ENCODE peak calls at places on chromosomes 4 and X, in seven cellular contexts. J, L, C, K, Z, E and B are unnamed samples.

GRCh38 chrX:45540181-45540580 is 339.5 kb upstream of the DIPK2B start:
- DNase-seq in J (no peak), L (no peak), C (peak), K (no peak), Z (no peak), E (no peak), B (no peak)

GRCh38 chrX:130682990-130683389 is 220.0 kb downstream of the ENOX2 start:
- DNase-seq in J (no peak), L (peak), C (peak), K (no peak), Z (no peak), E (no peak), B (no peak)

GRCh38 chr4:60463846-60464502 is 736.2 kb upstream of the ADGRL3 start:
- DNase-seq in J (no peak), L (peak), C (no peak), K (no peak), Z (no peak), E (no peak), B (no peak)

GRCh38 chrX:134604701-134605271 is 53.5 kb downstream of the PLAC1 start:
- DNase-seq in J (peak), L (peak), C (no peak), K (no peak), Z (no peak), E (no peak), B (no peak)

GRCh38 chrX:4379071-4379470 is 665.6 kb upstream of the PRKX start:
- DNase-seq in J (peak), L (no peak), C (no peak), K (no peak), Z (no peak), E (no peak), B (no peak)

GRCh38 chr4:3044812-3045499 is 29.4 kb downstream of the HTT-AS start:
- DNase-seq in J (no peak), L (no peak), C (no peak), K (no peak), Z (no peak), E (no peak), B (no peak)

GRCh38 chrX:50697691-50698090 is 116.3 kb downstream of the SHROOM4 start:
- DNase-seq in J (peak), L (peak), C (peak), K (peak), Z (no peak), E (no peak), B (no peak)

GRCh38 chrX:13937370-13938052 is 92.2 kb downstream of the GEMIN8 start:
- DNase-seq in J (no peak), L (peak), C (peak), K (peak), Z (no peak), E (no peak), B (no peak)

GRCh38 chr4:183200453-183200852 is 101.4 kb downstream of the WWC2 start:
- DNase-seq in J (no peak), L (peak), C (peak), K (peak), Z (peak), E (peak), B (no peak)

GRCh38 chrX:31126205-31126604 is 54.4 kb upstream of the FTHL17 start:
- DNase-seq in J (no peak), L (peak), C (peak), K (no peak), Z (no peak), E (no peak), B (no peak)

GRCh38 chrX:274904-275475 is 6.2 kb upstream of the PLCXD1 start:
- DNase-seq in J (peak), L (peak), C (no peak), K (no peak), Z (peak), E (peak), B (no peak)

GRCh38 chr4:41882622-41883347 is 52.4 kb upstream of the TMEM33 start:
- DNase-seq in J (peak), L (peak), C (no peak), K (no peak), Z (peak), E (no peak), B (no peak)

GRCh38 chrX:133444196-133444595 is 28.9 kb upstream of the GPC4 start:
- DNase-seq in J (no peak), L (no peak), C (no peak), K (no peak), Z (no peak), E (no peak), B (no peak)

GRCh38 chr4:116603096-116603495 is 482.3 kb downstream of the TRAM1L1 start:
- DNase-seq in J (no peak), L (no peak), C (no peak), K (no peak), Z (no peak), E (no peak), B (no peak)

GRCh38 chr4:102525099-102525498 is 23.9 kb downstream of the NFKB1 start:
- DNase-seq in J (no peak), L (peak), C (no peak), K (no peak), Z (no peak), E (no peak), B (no peak)

GRCh38 chrX:38305971-38306370 is 21.3 kb downstream of the RPGR start:
- DNase-seq in J (peak), L (peak), C (no peak), K (no peak), Z (no peak), E (no peak), B (no peak)

GRCh38 chrX:49198540-49199314 is 1.3 kb downstream of the SYP start:
- DNase-seq in J (no peak), L (no peak), C (no peak), K (no peak), Z (no peak), E (no peak), B (no peak)

GRCh38 chr4:121360496-121360895 is 20.3 kb downstream of the QRFPR start:
- DNase-seq in J (no peak), L (peak), C (no peak), K (no peak), Z (no peak), E (no peak), B (no peak)

GRCh38 chr4:47213971-47214370 is 182.6 kb downstream of the GABRB1 start:
- DNase-seq in J (peak), L (peak), C (peak), K (peak), Z (no peak), E (no peak), B (no peak)

GRCh38 chr4:177127658-177128057 is 182.0 kb upstream of the NEIL3 start:
- DNase-seq in J (no peak), L (peak), C (peak), K (no peak), Z (no peak), E (no peak), B (no peak)

GRCh38 chrX:16394290-16394689 is 227.0 kb downstream of the MAGEB17 start:
- DNase-seq in J (no peak), L (peak), C (no peak), K (no peak), Z (no peak), E (no peak), B (no peak)

GRCh38 chrX:57752866-57753265 is 72.8 kb upstream of the NLRP2B start:
- DNase-seq in J (no peak), L (no peak), C (no peak), K (no peak), Z (no peak), E (no peak), B (no peak)

GRCh38 chrX:103825881-103826280 is 6.2 kb downstream of the RAB9B start:
- DNase-seq in J (no peak), L (no peak), C (no peak), K (no peak), Z (no peak), E (no peak), B (no peak)

GRCh38 chr4:71257761-71258160 is 81.1 kb upstream of the SLC4A4 start:
- DNase-seq in J (no peak), L (no peak), C (no peak), K (no peak), Z (no peak), E (no peak), B (no peak)

GRCh38 chrX:15601932-15602331 is 1.2 kb upstream of the ACE2 start:
- DNase-seq in J (peak), L (no peak), C (no peak), K (no peak), Z (no peak), E (no peak), B (no peak)

GRCh38 chrX:81259714-81260395 is 58.0 kb downstream of the SH3BGRL start:
- DNase-seq in J (no peak), L (peak), C (peak), K (no peak), Z (no peak), E (no peak), B (no peak)

GRCh38 chr4:116357758-116358157 is 727.6 kb downstream of the TRAM1L1 start:
- DNase-seq in J (peak), L (peak), C (peak), K (no peak), Z (no peak), E (no peak), B (no peak)

GRCh38 chr4:183469936-183470335 is 25.5 kb downstream of the CDKN2AIP start:
- DNase-seq in J (no peak), L (no peak), C (peak), K (no peak), Z (no peak), E (no peak), B (no peak)

GRCh38 chrX:70470850-70471289 is 26.2 kb downstream of the DLG3 start:
- DNase-seq in J (no peak), L (no peak), C (peak), K (no peak), Z (no peak), E (no peak), B (no peak)

GRCh38 chr4:105843941-105844340 is 51.3 kb upstream of the NPNT start:
- DNase-seq in J (no peak), L (peak), C (no peak), K (no peak), Z (no peak), E (no peak), B (no peak)

GRCh38 chr4:84451546-84451945 is 47.5 kb downstream of the NKX6-1 start:
- DNase-seq in J (peak), L (peak), C (peak), K (no peak), Z (no peak), E (no peak), B (no peak)

GRCh38 chrX:24242649-24243556 is 71.0 kb downstream of the SUPT20HL2 start:
- DNase-seq in J (peak), L (peak), C (peak), K (peak), Z (no peak), E (peak), B (peak)

GRCh38 chrX:40550069-40550468 is 30.7 kb upstream of the ATP6AP2 start:
- DNase-seq in J (no peak), L (no peak), C (no peak), K (no peak), Z (no peak), E (no peak), B (no peak)

GRCh38 chrX:153704021-153704526 is 16.3 kb downstream of the SLC6A8 start:
- DNase-seq in J (no peak), L (no peak), C (no peak), K (no peak), Z (no peak), E (no peak), B (no peak)

GRCh38 chrX:153709726-153710674 is 14.2 kb downstream of the BCAP31 start:
- DNase-seq in J (no peak), L (no peak), C (no peak), K (no peak), Z (no peak), E (no peak), B (no peak)

GRCh38 chrX:153707406-153707805 is 16.8 kb downstream of the BCAP31 start:
- DNase-seq in J (no peak), L (no peak), C (no peak), K (no peak), Z (no peak), E (no peak), B (no peak)

GRCh38 chrX:153706799-153707198 is 17.4 kb downstream of the BCAP31 start:
- DNase-seq in J (no peak), L (no peak), C (no peak), K (no peak), Z (no peak), E (no peak), B (no peak)

DNA sequence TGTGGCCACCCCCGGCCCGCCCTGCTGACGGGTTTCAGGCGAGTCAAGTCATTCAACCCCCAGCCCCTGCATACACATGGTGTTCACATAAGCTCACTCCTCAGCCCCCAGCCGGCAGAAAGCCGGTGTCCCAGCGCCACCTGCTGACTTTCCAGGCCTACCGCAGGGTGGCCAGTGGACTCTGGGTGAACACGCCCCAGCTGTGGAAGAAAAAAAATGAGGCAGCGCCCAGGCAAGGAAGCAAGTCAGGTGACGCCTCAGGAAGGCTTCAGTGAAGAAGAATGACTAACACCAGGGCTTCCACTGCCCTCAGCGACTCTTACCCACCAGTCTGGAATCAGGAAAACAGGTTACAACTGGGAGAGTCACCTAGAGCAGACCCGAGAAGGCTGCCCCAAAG is 15.8 kb downstream of the BCAP31 start:
- DNase-seq in J (peak), L (peak), C (peak), K (no peak), Z (peak), E (peak), B (no peak)
- TF ChIP-seq CTCF in J (peak), L (peak), C (peak), K (peak), Z (peak), E (peak), B (peak)

GRCh38 chr4:18479825-18480224 is 458.3 kb upstream of the LCORL start:
- DNase-seq in J (no peak), L (no peak), C (no peak), K (no peak), Z (no peak), E (no peak), B (no peak)

GRCh38 chr4:18480928-18481327 is 459.4 kb upstream of the LCORL start:
- DNase-seq in J (no peak), L (no peak), C (no peak), K (no peak), Z (no peak), E (no peak), B (no peak)

DNA sequence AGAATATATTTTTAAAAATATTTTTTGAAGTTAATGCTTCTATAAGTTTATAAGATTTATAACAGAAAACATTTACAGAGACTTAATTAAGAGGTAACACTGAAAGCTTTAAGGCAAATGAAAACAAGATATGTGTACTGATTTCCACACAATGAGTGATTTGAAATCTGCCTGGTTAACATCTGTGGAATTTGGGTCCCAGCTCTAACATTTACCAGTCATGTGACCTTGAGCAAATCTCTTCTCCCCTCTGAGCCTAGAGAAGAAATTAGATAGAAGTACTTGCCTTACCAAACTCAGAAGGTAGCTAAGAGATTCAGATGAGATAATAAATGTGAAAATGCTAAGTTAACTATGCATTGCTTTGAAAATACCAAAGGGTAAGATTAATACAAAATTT is 458.8 kb upstream of the LCORL start:
- DNase-seq in J (no peak), L (no peak), C (no peak), K (no peak), Z (no peak), E (no peak), B (no peak)
- TF ChIP-seq CTCF in J (no peak), L (no peak), C (no peak), K (no peak), Z (no peak), E (no peak), B (no peak)

DNA sequence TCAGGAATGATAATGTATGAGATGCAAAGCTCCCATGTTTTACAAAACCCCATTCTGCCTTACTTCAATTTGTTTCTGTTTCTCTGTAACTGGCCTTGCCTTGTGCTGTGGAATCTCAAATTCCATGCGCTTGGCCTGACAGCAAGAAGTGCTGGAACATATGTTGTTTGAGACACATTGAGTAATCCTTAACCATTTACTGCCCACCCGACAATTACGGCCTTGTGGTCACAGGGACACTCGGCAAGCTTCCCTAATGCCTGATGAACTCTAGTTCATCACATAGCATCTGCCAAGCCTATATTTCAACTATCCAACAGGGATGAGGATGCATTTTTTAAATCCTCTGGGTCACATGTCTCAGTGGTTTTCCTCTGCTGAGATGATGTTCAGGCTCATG is 226.4 kb upstream of the CASK start:
- DNase-seq in J (peak), L (peak), C (no peak), K (no peak), Z (no peak), E (no peak), B (no peak)
- TF ChIP-seq CTCF in J (no peak), L (no peak), C (no peak), K (no peak), Z (no peak), E (no peak), B (no peak)

GRCh38 chr4:111434581-111434980 is 710.7 kb upstream of the FAM241A start:
- DNase-seq in J (no peak), L (peak), C (peak), K (no peak), Z (peak), E (no peak), B (no peak)

GRCh38 chr4:111435986-111436744 is 709.1 kb upstream of the FAM241A start:
- DNase-seq in J (no peak), L (no peak), C (no peak), K (no peak), Z (no peak), E (no peak), B (no peak)

DNA sequence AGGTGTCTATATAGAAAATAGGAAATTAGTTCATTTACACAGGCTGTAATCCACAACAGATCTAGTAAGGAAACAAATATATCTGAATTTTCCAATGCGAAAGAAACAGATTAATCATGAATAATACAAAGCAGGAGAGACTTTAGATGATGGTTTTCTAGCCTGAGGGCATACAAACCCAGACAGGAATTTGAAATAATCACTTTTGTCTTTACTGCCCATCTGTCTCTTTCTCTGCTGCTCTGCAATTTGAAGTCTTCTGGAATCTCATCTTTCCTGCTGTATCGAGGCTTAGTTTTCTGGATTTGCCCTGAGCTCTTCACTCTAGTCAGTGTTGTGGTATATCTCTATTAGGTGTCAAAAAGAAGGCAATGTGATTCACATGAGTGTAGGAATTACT is 711.8 kb upstream of the FAM241A start:
- DNase-seq in J (no peak), L (no peak), C (no peak), K (no peak), Z (no peak), E (no peak), B (no peak)
- TF ChIP-seq CTCF in J (no peak), L (no peak), C (no peak), K (no peak), Z (no peak), E (no peak), B (no peak)

DNA sequence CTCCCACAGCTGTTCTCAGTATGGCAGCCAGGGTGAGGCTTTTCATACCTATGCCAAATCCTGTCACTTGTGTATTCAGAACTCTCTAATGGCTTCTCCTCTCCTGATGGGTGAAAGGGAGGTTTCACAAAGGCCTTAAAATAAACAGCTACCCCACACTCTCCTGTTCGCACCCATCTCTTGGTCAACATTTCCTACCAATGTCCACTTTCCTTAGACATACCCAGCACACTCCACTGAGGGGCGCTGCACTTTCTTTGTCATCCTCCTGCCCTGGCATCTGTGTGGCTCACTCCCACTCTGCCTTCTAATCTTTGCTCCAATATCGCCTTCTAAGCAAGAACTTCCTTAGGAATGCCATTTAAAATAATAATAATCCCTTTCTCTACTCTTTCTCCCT is 313.3 kb downstream of the PPP3CA start:
- DNase-seq in J (no peak), L (no peak), C (no peak), K (no peak), Z (no peak), E (no peak), B (no peak)
- TF ChIP-seq CTCF in J (no peak), L (no peak), C (no peak), K (no peak), Z (no peak), E (no peak), B (peak)

DNA sequence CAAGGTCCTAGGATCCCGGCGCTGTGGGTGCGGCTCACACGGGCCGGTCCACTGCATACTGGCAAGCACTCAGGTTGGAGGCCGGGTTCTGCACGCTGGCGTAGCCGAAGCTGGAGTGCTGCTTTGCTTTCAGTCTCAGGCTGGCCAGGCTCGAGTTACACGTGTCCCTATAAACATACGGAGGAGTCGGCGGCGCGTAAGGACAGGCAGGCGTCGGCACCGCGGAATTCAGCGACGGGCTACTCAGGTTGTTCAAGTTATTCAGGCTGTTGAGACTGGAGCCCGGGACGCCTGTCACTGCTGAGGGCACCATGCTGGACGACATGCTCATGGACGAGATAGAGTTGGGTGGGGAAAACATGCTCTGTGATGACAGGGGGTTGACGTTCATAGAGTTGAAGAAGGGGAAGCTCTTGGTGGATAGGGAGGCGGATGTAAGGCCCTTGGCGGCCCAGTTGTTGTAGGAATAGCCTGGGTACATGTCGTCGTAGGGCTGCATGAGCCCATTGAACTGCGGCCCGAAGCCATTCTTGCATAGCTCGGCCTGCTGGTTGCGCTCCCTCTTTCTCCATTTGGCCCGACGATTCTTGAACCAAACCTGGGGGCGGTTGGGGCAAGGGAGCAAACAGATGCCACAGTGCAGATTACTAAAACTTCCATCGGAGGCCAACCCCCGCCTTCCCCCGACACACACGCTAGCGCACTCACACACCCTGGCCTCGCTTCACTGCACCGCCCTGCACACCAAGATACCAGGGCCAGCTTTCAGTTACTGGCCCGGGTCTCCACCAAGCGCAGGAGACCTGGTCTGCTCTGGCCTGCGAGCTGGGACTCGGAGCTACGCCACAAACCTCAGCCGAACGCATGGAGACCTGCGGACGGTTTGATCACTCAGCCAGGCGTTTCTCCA is 4.5 kb downstream of the PITX2 start:
- DNase-seq in J (peak), L (no peak), C (no peak), K (no peak), Z (peak), E (no peak), B (no peak)
- TF ChIP-seq CTCF in J (no peak), L (no peak), C (no peak), K (no peak), Z (no peak), E (no peak), B (no peak)

GRCh38 chrX:18664947-18665346 is 7.0 kb downstream of the RS1 start:
- DNase-seq in J (no peak), L (no peak), C (no peak), K (no peak), Z (no peak), E (no peak), B (no peak)
- TF ChIP-seq CTCF in J (no peak), L (no peak), C (no peak), K (no peak), Z (no peak), E (no peak), B (no peak)